ENCODE peak calls at places on chromosomes 2 and 18, in six cellular contexts. U is HFFc6, R is AG20443, F is ovary, Y is HCT116, L is frontal cortex. Z is an unnamed sample.

GRCh38 chr2:9941196-9941995 is 10.1 kb upstream of the GRHL1 start:
- DNase-seq in U (peak; percentile 68), R (peak; percentile 79), F (no peak), Y (no peak), L (no peak), Z (peak; percentile 75)

GRCh38 chr2:101400516-101401315 is 13.4 kb upstream of the CREG2 start:
- DNase-seq in U (no peak), R (no peak), F (no peak), Y (no peak), L (no peak), Z (no peak)

GRCh38 chr2:190319557-190320498 is at the start of gene HIBCH:
- DNase-seq in U (peak; percentile 99), R (peak; percentile 96), F (peak; percentile 98), Y (peak; percentile 99), L (peak; percentile 78), Z (peak; percentile 96)

GRCh38 chr2:42216712-42217111 is 47.6 kb downstream of the EML4 start:
- DNase-seq in U (peak; percentile 10), R (peak; percentile 47), F (no peak), Y (no peak), L (no peak), Z (peak; percentile 49)

GRCh38 chr2:70322518-70322917 is 20.7 kb upstream of the FAM136A start:
- DNase-seq in U (no peak), R (no peak), F (no peak), Y (no peak), L (no peak), Z (no peak)

GRCh38 chr18:27400001-27400400 is 214.9 kb upstream of the CHST9 start:
- DNase-seq in U (no peak), R (no peak), F (no peak), Y (no peak), L (no peak), Z (no peak)

GRCh38 chr2:200252661-200253067 is 53.8 kb upstream of the SPATS2L start:
- DNase-seq in U (peak; percentile 50), R (peak; percentile 76), F (no peak), Y (no peak), L (no peak), Z (peak; percentile 86)

GRCh38 chr18:28802546-28802945 is 625.6 kb upstream of the CDH2 start:
- DNase-seq in U (peak; percentile 39), R (no peak), F (no peak), Y (no peak), L (no peak), Z (no peak)

GRCh38 chr2:174764281-174765063 is at the start of gene CHRNA1:
- DNase-seq in U (peak; percentile 40), R (no peak), F (no peak), Y (no peak), L (no peak), Z (peak; percentile 53)